ENCODE peak calls at places on chromosome 12, in four cellular contexts. G is hippocampal formation; Y is CD8-positive, alpha-beta memory T cell; D is nephron progenitor cell. W is an unnamed sample.
A peak's percentile ranks its signal among the peaks of the same experiment; 100 is the strongest.

GRCh38 chr12:65695077-65695865 is 129.0 kb upstream of the HMGA2 start:
- DNase-seq in D (no peak), G (no peak), Y (no peak), W (no peak)

GRCh38 chr12:50488801-50489200 is 16.0 kb upstream of the DIP2B start:
- DNase-seq in D (no peak), Y (no peak), G (no peak), W (no peak)

GRCh38 chr12:45670339-45671065 is 59.0 kb upstream of the ARID2 start:
- DNase-seq in G (no peak), D (no peak), Y (peak; percentile 42), W (no peak)

GRCh38 chr12:95336387-95337067 is 118.9 kb downstream of the VEZT start:
- DNase-seq in D (peak; percentile 55), Y (no peak), G (peak; percentile 76), W (peak; percentile 96)

GRCh38 chr12:91144053-91144452 is 32.8 kb upstream of the LUM start:
- DNase-seq in Y (no peak), D (no peak), G (no peak), W (no peak)

GRCh38 chr12:65827827-65828231 is 3.5 kb downstream of the HMGA2 start:
- DNase-seq in G (no peak), Y (no peak), D (no peak), W (no peak)

GRCh38 chr12:1931642-1932041 is 13.2 kb upstream of the CACNA2D4 start:
- DNase-seq in G (no peak), Y (no peak), D (no peak), W (no peak)

GRCh38 chr12:72273851-72274284 is 1.7 kb downstream of the TRHDE start:
- DNase-seq in D (no peak), G (no peak), Y (no peak), W (no peak)

GRCh38 chr12:123384318-123384993 is 524 bp downstream of the KMT5A start:
- DNase-seq in G (no peak), D (peak; percentile 45), Y (no peak), W (no peak)

GRCh38 chr12:76375470-76375869 is 27.3 kb upstream of the BBS10 start:
- DNase-seq in Y (no peak), G (no peak), D (no peak), W (no peak)

GRCh38 chr12:72349491-72349890 is 77.3 kb downstream of the TRHDE start:
- DNase-seq in Y (no peak), D (no peak), G (no peak), W (no peak)

GRCh38 chr12:56724660-56724988 is 475 bp downstream of the NACA start:
- DNase-seq in G (no peak), Y (no peak), D (no peak), W (no peak)

GRCh38 chr12:119448737-119449136 is 114.2 kb downstream of the CCDC60 start:
- DNase-seq in D (no peak), Y (no peak), G (no peak), W (no peak)

GRCh38 chr12:9843416-9843815 is 16.1 kb downstream of the KLRF1 start:
- DNase-seq in G (no peak), D (no peak), Y (no peak), W (no peak)

GRCh38 chr12:109709401-109710278 is 4.0 kb upstream of the FAM222A start:
- DNase-seq in D (no peak), Y (no peak), G (no peak), W (no peak)

GRCh38 chr12:81257952-81258551 is 180.2 kb downstream of the ACSS3 start:
- DNase-seq in G (peak; percentile 81), D (no peak), Y (no peak), W (no peak)

GRCh38 chr12:22687677-22688076 is 62.7 kb downstream of the ETNK1 start:
- DNase-seq in Y (no peak), D (no peak), G (no peak), W (no peak)

GRCh38 chr12:49000346-49000745 is 1.2 kb upstream of the DDN start:
- DNase-seq in Y (no peak), G (peak; percentile 46), D (no peak), W (no peak)

GRCh38 chr12:52648012-52648550 is 3.9 kb downstream of the KRT2 start:
- DNase-seq in D (no peak), Y (no peak), G (no peak), W (no peak)

GRCh38 chr12:49636979-49637378 is 13.6 kb downstream of the PRPF40B start:
- DNase-seq in Y (peak; percentile 52), D (peak; percentile 46), G (peak; percentile 79), W (peak; percentile 83)

GRCh38 chr12:123099556-123100192 is 51.2 kb downstream of the PITPNM2 start:
- DNase-seq in Y (no peak), G (no peak), D (no peak), W (no peak)

GRCh38 chr12:15329891-15330290 is 7.6 kb downstream of the PTPRO start:
- DNase-seq in G (no peak), D (no peak), Y (no peak), W (no peak)

GRCh38 chr12:51923506-51924365 is 16.4 kb downstream of the ACVRL1 start:
- DNase-seq in D (peak; percentile 73), G (no peak), Y (peak; percentile 37), W (no peak)

GRCh38 chr12:76003263-76003640 is 28.3 kb downstream of the PHLDA1 start:
- DNase-seq in G (no peak), Y (no peak), D (no peak), W (no peak)

GRCh38 chr12:6372403-6373003 is 2.9 kb downstream of the SCNN1A start:
- DNase-seq in D (no peak), Y (no peak), G (no peak), W (no peak)